ENCODE peak calls at places on chromosome 10, in five cellular contexts. One of them, this sample, is unnamed.

GRCh38 chr10:59872892-59873463 is 33.4 kb downstream of the CCDC6 start:
- DNase-seq in ovary: no peak
- DNase-seq in left ventricle myocardium inferior: no peak
- DNase-seq in right atrium auricular region: peak; percentile 69
- DNase-seq in HFFc6: peak; percentile 56
- DNase-seq in this sample: no peak

GRCh38 chr10:60977161-60978128 is 33.5 kb upstream of the RHOBTB1 start:
- DNase-seq in HFFc6: no peak
- DNase-seq in right atrium auricular region: no peak
- DNase-seq in left ventricle myocardium inferior: no peak
- DNase-seq in ovary: no peak
- DNase-seq in this sample: no peak

GRCh38 chr10:24575462-24576002 is 148.2 kb downstream of the ARHGAP21 start:
- DNase-seq in left ventricle myocardium inferior: no peak
- DNase-seq in ovary: no peak
- DNase-seq in HFFc6: peak; percentile 15
- DNase-seq in right atrium auricular region: no peak
- DNase-seq in this sample: no peak

GRCh38 chr10:15253951-15254807 is 85.7 kb upstream of the NMT2 start:
- DNase-seq in right atrium auricular region: no peak
- DNase-seq in HFFc6: no peak
- DNase-seq in left ventricle myocardium inferior: no peak
- DNase-seq in ovary: no peak
- DNase-seq in this sample: no peak

GRCh38 chr10:129047585-129047984 is 419.5 kb upstream of the MGMT start:
- DNase-seq in left ventricle myocardium inferior: no peak
- DNase-seq in right atrium auricular region: no peak
- DNase-seq in ovary: no peak
- DNase-seq in HFFc6: no peak
- DNase-seq in this sample: no peak

GRCh38 chr10:74320026-74320425 is 169.0 kb downstream of the ADK start:
- DNase-seq in ovary: no peak
- DNase-seq in HFFc6: no peak
- DNase-seq in right atrium auricular region: no peak
- DNase-seq in left ventricle myocardium inferior: no peak
- DNase-seq in this sample: no peak

GRCh38 chr10:114306116-114306973 is 67.3 kb downstream of the VWA2 start:
- DNase-seq in ovary: no peak
- DNase-seq in left ventricle myocardium inferior: no peak
- DNase-seq in HFFc6: peak; percentile 94
- DNase-seq in right atrium auricular region: no peak
- DNase-seq in this sample: no peak

GRCh38 chr10:95873651-95874050 is 34.1 kb upstream of the CC2D2B start:
- DNase-seq in HFFc6: no peak
- DNase-seq in right atrium auricular region: no peak
- DNase-seq in left ventricle myocardium inferior: no peak
- DNase-seq in ovary: no peak
- DNase-seq in this sample: no peak

GRCh38 chr10:68992721-68993440 is 4.3 kb downstream of the KIFBP start:
- DNase-seq in HFFc6: peak; percentile 93
- DNase-seq in ovary: peak; percentile 63
- DNase-seq in right atrium auricular region: no peak
- DNase-seq in left ventricle myocardium inferior: peak; percentile 37
- DNase-seq in this sample: no peak

GRCh38 chr10:17943033-17943745 is 8.5 kb upstream of the SLC39A12 start:
- DNase-seq in HFFc6: no peak
- DNase-seq in right atrium auricular region: no peak
- DNase-seq in left ventricle myocardium inferior: no peak
- DNase-seq in ovary: no peak
- DNase-seq in this sample: no peak

GRCh38 chr10:661891-662605 is 27.4 kb downstream of the DIP2C start:
- DNase-seq in left ventricle myocardium inferior: no peak
- DNase-seq in ovary: no peak
- DNase-seq in right atrium auricular region: no peak
- DNase-seq in HFFc6: no peak
- DNase-seq in this sample: no peak

GRCh38 chr10:54854389-54854788 is 53.4 kb upstream of the PCDH15 start:
- DNase-seq in HFFc6: no peak
- DNase-seq in right atrium auricular region: no peak
- DNase-seq in left ventricle myocardium inferior: no peak
- DNase-seq in ovary: no peak
- DNase-seq in this sample: no peak

GRCh38 chr10:48197236-48197899 is 77.1 kb downstream of the FRMPD2 start:
- DNase-seq in HFFc6: no peak
- DNase-seq in right atrium auricular region: no peak
- DNase-seq in ovary: no peak
- DNase-seq in left ventricle myocardium inferior: no peak
- DNase-seq in this sample: no peak

GRCh38 chr10:102072867-102073527 is 7.8 kb downstream of the HPS6 start:
- DNase-seq in right atrium auricular region: peak; percentile 90
- DNase-seq in left ventricle myocardium inferior: peak; percentile 79
- DNase-seq in HFFc6: peak; percentile 66
- DNase-seq in ovary: peak; percentile 79
- DNase-seq in this sample: peak; percentile 85

GRCh38 chr10:126905776-126906703 is 812 bp downstream of the DOCK1 start:
- DNase-seq in HFFc6: no peak
- DNase-seq in ovary: peak; percentile 60
- DNase-seq in left ventricle myocardium inferior: peak; percentile 41
- DNase-seq in right atrium auricular region: no peak
- DNase-seq in this sample: peak; percentile 52

GRCh38 chr10:873020-873419 is 58.5 kb downstream of the LARP4B start:
- DNase-seq in right atrium auricular region: no peak
- DNase-seq in left ventricle myocardium inferior: peak; percentile 29
- DNase-seq in HFFc6: no peak
- DNase-seq in ovary: no peak
- DNase-seq in this sample: no peak

GRCh38 chr10:93254180-93254847 is 180.6 kb downstream of the CYP26A1 start:
- DNase-seq in ovary: no peak
- DNase-seq in HFFc6: no peak
- DNase-seq in right atrium auricular region: no peak
- DNase-seq in left ventricle myocardium inferior: no peak
- DNase-seq in this sample: no peak

GRCh38 chr10:133012573-133013359 is 70.4 kb upstream of the CFAP46 start:
- DNase-seq in HFFc6: no peak
- DNase-seq in ovary: no peak
- DNase-seq in right atrium auricular region: no peak
- DNase-seq in left ventricle myocardium inferior: peak; percentile 37
- DNase-seq in this sample: no peak

GRCh38 chr10:47246409-47247189 is 53.4 kb upstream of the GDF10 start:
- DNase-seq in ovary: no peak
- DNase-seq in right atrium auricular region: peak; percentile 57
- DNase-seq in left ventricle myocardium inferior: no peak
- DNase-seq in HFFc6: no peak
- DNase-seq in this sample: no peak

GRCh38 chr10:5305374-5305773 is 59.4 kb upstream of the UCN3 start:
- DNase-seq in HFFc6: peak; percentile 31
- DNase-seq in right atrium auricular region: no peak
- DNase-seq in left ventricle myocardium inferior: no peak
- DNase-seq in ovary: no peak
- DNase-seq in this sample: no peak

GRCh38 chr10:58101682-58102081 is 166.0 kb downstream of the IPMK start:
- DNase-seq in HFFc6: no peak
- DNase-seq in ovary: no peak
- DNase-seq in left ventricle myocardium inferior: no peak
- DNase-seq in right atrium auricular region: no peak
- DNase-seq in this sample: no peak

GRCh38 chr10:88652621-88653020 is 11.6 kb upstream of the LIPF start:
- DNase-seq in ovary: no peak
- DNase-seq in left ventricle myocardium inferior: no peak
- DNase-seq in right atrium auricular region: no peak
- DNase-seq in HFFc6: peak; percentile 9
- DNase-seq in this sample: no peak

DNA sequence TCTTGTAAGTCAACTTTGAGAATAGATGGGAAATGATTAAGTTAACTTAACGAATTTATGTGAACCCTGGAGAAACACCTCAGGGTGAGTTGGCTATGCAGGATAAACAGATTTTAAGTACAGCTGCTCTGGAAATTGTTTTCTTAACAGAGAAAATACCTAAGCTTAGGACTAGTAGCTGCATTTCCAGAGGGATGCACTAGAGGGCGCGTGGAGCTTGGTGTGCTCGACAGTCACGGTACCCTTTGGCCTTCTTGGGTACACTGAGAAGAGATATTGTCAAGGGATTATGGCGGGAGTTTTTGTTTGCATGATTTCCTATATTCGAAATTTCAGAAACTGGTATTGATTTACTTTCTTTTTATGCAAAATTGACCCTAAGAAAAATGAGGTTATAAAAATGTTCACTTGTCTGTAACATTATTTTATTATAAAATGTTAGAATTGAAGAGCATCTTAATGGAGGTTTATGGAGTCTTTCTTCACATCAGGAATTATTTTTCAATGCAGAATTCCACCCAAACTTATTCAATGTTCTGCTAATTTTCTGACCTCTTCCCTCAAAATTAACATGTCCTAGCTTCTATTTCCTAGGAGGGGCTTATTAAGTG is 58.4 kb upstream of the MYO3A start:
- DNase-seq in HFFc6: peak; percentile 36
- DNase-seq in ovary: no peak
- DNase-seq in right atrium auricular region: peak; percentile 74
- DNase-seq in left ventricle myocardium inferior: peak; percentile 51
- DNase-seq in this sample: peak; percentile 84
- TF ChIP-seq CTCF in HFFc6: peak; percentile 93
- TF ChIP-seq CTCF in ovary: no peak
- TF ChIP-seq CTCF in right atrium auricular region: peak; percentile 63
- TF ChIP-seq CTCF in left ventricle myocardium inferior: peak; percentile 92
- TF ChIP-seq CTCF in this sample: peak; percentile 90

GRCh38 chr10:7408494-7409044 is 2.3 kb downstream of the SFMBT2 start:
- DNase-seq in ovary: peak; percentile 79
- DNase-seq in right atrium auricular region: no peak
- DNase-seq in left ventricle myocardium inferior: peak; percentile 75
- DNase-seq in HFFc6: no peak
- DNase-seq in this sample: peak; percentile 68
- TF ChIP-seq CTCF in ovary: peak; percentile 59
- TF ChIP-seq CTCF in right atrium auricular region: peak; percentile 41
- TF ChIP-seq CTCF in left ventricle myocardium inferior: peak; percentile 78
- TF ChIP-seq CTCF in HFFc6: no peak
- TF ChIP-seq CTCF in this sample: peak; percentile 62

DNA sequence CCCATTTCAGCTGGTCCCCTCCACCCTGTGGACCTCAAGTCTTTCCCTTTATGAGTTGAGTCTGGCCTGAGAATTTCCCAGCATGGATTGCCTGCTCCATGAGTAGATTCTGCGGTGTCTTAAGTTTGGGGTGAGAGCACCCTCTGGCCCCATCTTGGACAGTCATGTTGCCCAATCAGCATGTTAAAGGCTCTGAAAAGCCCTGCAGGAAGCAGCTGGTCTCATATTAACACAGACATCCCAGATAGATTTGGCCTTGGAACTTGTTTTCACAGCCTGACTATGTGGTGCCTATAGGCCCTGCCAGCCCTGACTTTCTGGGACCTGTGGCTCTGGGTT is 15.5 kb upstream of the SLC29A3 start:
- DNase-seq in right atrium auricular region: no peak
- DNase-seq in HFFc6: no peak
- DNase-seq in ovary: no peak
- DNase-seq in left ventricle myocardium inferior: no peak
- DNase-seq in this sample: no peak
- TF ChIP-seq CTCF in right atrium auricular region: peak; percentile 7
- TF ChIP-seq CTCF in HFFc6: peak; percentile 32
- TF ChIP-seq CTCF in ovary: no peak
- TF ChIP-seq CTCF in left ventricle myocardium inferior: no peak
- TF ChIP-seq CTCF in this sample: no peak

GRCh38 chr10:77580500-77580899 is 57.1 kb downstream of the KCNMA1 start:
- DNase-seq in ovary: no peak
- DNase-seq in right atrium auricular region: no peak
- DNase-seq in HFFc6: no peak
- DNase-seq in left ventricle myocardium inferior: no peak
- DNase-seq in this sample: no peak
- TF ChIP-seq CTCF in ovary: no peak
- TF ChIP-seq CTCF in right atrium auricular region: no peak
- TF ChIP-seq CTCF in HFFc6: no peak
- TF ChIP-seq CTCF in left ventricle myocardium inferior: no peak
- TF ChIP-seq CTCF in this sample: no peak

GRCh38 chr10:37857287-37858211 is at the start of gene ZNF248:
- DNase-seq in ovary: peak; percentile 97
- DNase-seq in left ventricle myocardium inferior: peak; percentile 96
- DNase-seq in right atrium auricular region: peak; percentile 97
- DNase-seq in HFFc6: peak; percentile 94
- DNase-seq in this sample: peak; percentile 66
- TF ChIP-seq CTCF in ovary: no peak
- TF ChIP-seq CTCF in left ventricle myocardium inferior: no peak
- TF ChIP-seq CTCF in right atrium auricular region: no peak
- TF ChIP-seq CTCF in HFFc6: no peak
- TF ChIP-seq CTCF in this sample: no peak

DNA sequence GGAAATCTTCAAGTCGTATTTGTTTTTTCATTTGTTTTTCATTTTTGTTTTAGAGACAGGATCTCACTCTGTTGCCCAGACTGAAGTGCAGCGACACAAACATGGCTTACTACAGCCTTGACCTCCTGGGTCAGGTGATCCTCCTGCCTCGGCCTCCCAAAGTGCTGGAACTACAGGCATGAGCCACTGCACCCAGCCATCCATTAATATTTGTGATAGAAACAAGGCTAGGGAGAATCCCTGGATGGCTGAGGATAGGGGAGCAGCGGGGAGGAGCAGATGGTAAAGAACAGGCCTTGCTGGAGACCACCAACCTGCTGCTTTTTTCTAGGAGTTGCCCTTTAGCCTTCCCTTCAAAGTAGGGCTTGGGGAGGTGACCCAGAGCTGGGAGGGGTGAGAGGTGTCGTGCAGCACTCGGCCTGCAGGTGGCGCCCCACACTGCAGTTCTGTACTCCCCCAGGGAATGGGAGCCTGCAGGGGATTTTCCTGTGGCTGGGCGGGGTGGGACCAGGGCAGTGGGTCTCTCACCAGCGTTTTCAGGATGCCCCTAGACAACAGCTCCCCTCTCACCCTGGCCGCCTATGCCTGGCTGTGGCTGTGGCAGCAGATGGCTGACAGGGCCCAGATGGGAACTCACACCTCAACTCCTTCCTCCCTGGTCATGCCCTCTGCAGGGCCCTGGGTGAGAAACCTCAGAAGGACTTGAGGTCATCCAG is 12.6 kb upstream of the CDH23 start:
- DNase-seq in right atrium auricular region: peak; percentile 74
- DNase-seq in ovary: peak; percentile 81
- DNase-seq in HFFc6: no peak
- DNase-seq in left ventricle myocardium inferior: peak; percentile 73
- DNase-seq in this sample: peak; percentile 84
- TF ChIP-seq CTCF in right atrium auricular region: peak; percentile 85
- TF ChIP-seq CTCF in ovary: peak; percentile 83
- TF ChIP-seq CTCF in HFFc6: peak; percentile 97
- TF ChIP-seq CTCF in left ventricle myocardium inferior: peak; percentile 93
- TF ChIP-seq CTCF in this sample: peak; percentile 93

GRCh38 chr10:98917828-98918227 is 317.8 kb downstream of the HPSE2 start:
- DNase-seq in right atrium auricular region: no peak
- DNase-seq in ovary: no peak
- DNase-seq in left ventricle myocardium inferior: no peak
- DNase-seq in HFFc6: no peak
- DNase-seq in this sample: no peak

GRCh38 chr10:98920807-98921206 is 314.8 kb downstream of the HPSE2 start:
- DNase-seq in ovary: no peak
- DNase-seq in HFFc6: peak; percentile 45
- DNase-seq in right atrium auricular region: no peak
- DNase-seq in left ventricle myocardium inferior: no peak
- DNase-seq in this sample: no peak

GRCh38 chr10:98920362-98920761 is 315.3 kb downstream of the HPSE2 start:
- DNase-seq in right atrium auricular region: no peak
- DNase-seq in left ventricle myocardium inferior: no peak
- DNase-seq in HFFc6: no peak
- DNase-seq in ovary: no peak
- DNase-seq in this sample: no peak

GRCh38 chr10:98919899-98920298 is 315.8 kb downstream of the HPSE2 start:
- DNase-seq in ovary: no peak
- DNase-seq in HFFc6: peak; percentile 24
- DNase-seq in right atrium auricular region: no peak
- DNase-seq in left ventricle myocardium inferior: no peak
- DNase-seq in this sample: no peak

GRCh38 chr10:98916751-98917150 is 318.9 kb downstream of the HPSE2 start:
- DNase-seq in HFFc6: peak; percentile 29
- DNase-seq in left ventricle myocardium inferior: no peak
- DNase-seq in ovary: no peak
- DNase-seq in right atrium auricular region: no peak
- DNase-seq in this sample: no peak
- TF ChIP-seq CTCF in HFFc6: peak; percentile 15
- TF ChIP-seq CTCF in left ventricle myocardium inferior: no peak
- TF ChIP-seq CTCF in ovary: no peak
- TF ChIP-seq CTCF in right atrium auricular region: no peak
- TF ChIP-seq CTCF in this sample: no peak